ENCODE peak calls at places on chromosomes 13 and 19, in ten cellular contexts. One of them, this sample, is unnamed.
A peak's percentile ranks its signal among the peaks of the same experiment; 100 is the strongest.

GRCh38 chr13:32883501-32883900 is 132.7 kb upstream of the KL start:
- DNase-seq in T-cell: no peak
- DNase-seq in GM04503: no peak
- DNase-seq in neuronal stem cell: no peak
- DNase-seq in posterior cingulate gyrus: no peak
- DNase-seq in stromal cell of bone marrow: no peak
- DNase-seq in stimulated activated CD4-positive, alpha-beta T cell treated with anti-CD3 and anti-CD28 coated beads, Interleukin-4, amount 100 ng/mL, for 1 hour: no peak
- DNase-seq in HepG2: no peak
- DNase-seq in NCI-H1694 treated with DMSO at 0.1 percent for 48 hours: peak; percentile 92
- DNase-seq in uterus: peak; percentile 19
- DNase-seq in this sample: no peak

GRCh38 chr13:22789916-22790315 is 390.9 kb upstream of the SGCG start:
- DNase-seq in T-cell: no peak
- DNase-seq in GM04503: no peak
- DNase-seq in neuronal stem cell: no peak
- DNase-seq in posterior cingulate gyrus: no peak
- DNase-seq in stromal cell of bone marrow: no peak
- DNase-seq in stimulated activated CD4-positive, alpha-beta T cell treated with anti-CD3 and anti-CD28 coated beads, Interleukin-4, amount 100 ng/mL, for 1 hour: no peak
- DNase-seq in HepG2: no peak
- DNase-seq in NCI-H1694 treated with DMSO at 0.1 percent for 48 hours: no peak
- DNase-seq in uterus: no peak
- DNase-seq in this sample: no peak

GRCh38 chr13:110615005-110615321 is 382 bp upstream of the NAXD start:
- DNase-seq in T-cell: no peak
- DNase-seq in GM04503: no peak
- DNase-seq in neuronal stem cell: no peak
- DNase-seq in posterior cingulate gyrus: no peak
- DNase-seq in stromal cell of bone marrow: no peak
- DNase-seq in stimulated activated CD4-positive, alpha-beta T cell treated with anti-CD3 and anti-CD28 coated beads, Interleukin-4, amount 100 ng/mL, for 1 hour: no peak
- DNase-seq in HepG2: no peak
- DNase-seq in NCI-H1694 treated with DMSO at 0.1 percent for 48 hours: no peak
- DNase-seq in uterus: no peak
- DNase-seq in this sample: no peak

GRCh38 chr19:49988433-49988832 is 27.5 kb upstream of the SIGLEC11 start:
- DNase-seq in T-cell: no peak
- DNase-seq in GM04503: no peak
- DNase-seq in neuronal stem cell: no peak
- DNase-seq in posterior cingulate gyrus: no peak
- DNase-seq in stromal cell of bone marrow: no peak
- DNase-seq in stimulated activated CD4-positive, alpha-beta T cell treated with anti-CD3 and anti-CD28 coated beads, Interleukin-4, amount 100 ng/mL, for 1 hour: peak; percentile 11
- DNase-seq in HepG2: no peak
- DNase-seq in NCI-H1694 treated with DMSO at 0.1 percent for 48 hours: no peak
- DNase-seq in uterus: no peak
- DNase-seq in this sample: peak; percentile 3

GRCh38 chr13:108915095-108915633 is 285.8 kb downstream of the MYO16 start:
- DNase-seq in T-cell: no peak
- DNase-seq in GM04503: no peak
- DNase-seq in neuronal stem cell: no peak
- DNase-seq in posterior cingulate gyrus: no peak
- DNase-seq in stromal cell of bone marrow: no peak
- DNase-seq in stimulated activated CD4-positive, alpha-beta T cell treated with anti-CD3 and anti-CD28 coated beads, Interleukin-4, amount 100 ng/mL, for 1 hour: no peak
- DNase-seq in HepG2: peak; percentile 24
- DNase-seq in NCI-H1694 treated with DMSO at 0.1 percent for 48 hours: no peak
- DNase-seq in uterus: no peak
- DNase-seq in this sample: no peak

GRCh38 chr13:71661921-71662320 is 205.1 kb downstream of the DACH1 start:
- DNase-seq in T-cell: no peak
- DNase-seq in GM04503: no peak
- DNase-seq in neuronal stem cell: no peak
- DNase-seq in posterior cingulate gyrus: no peak
- DNase-seq in stromal cell of bone marrow: no peak
- DNase-seq in stimulated activated CD4-positive, alpha-beta T cell treated with anti-CD3 and anti-CD28 coated beads, Interleukin-4, amount 100 ng/mL, for 1 hour: no peak
- DNase-seq in HepG2: no peak
- DNase-seq in NCI-H1694 treated with DMSO at 0.1 percent for 48 hours: no peak
- DNase-seq in uterus: no peak
- DNase-seq in this sample: no peak

GRCh38 chr13:43300817-43301216 is 277.4 kb downstream of the DNAJC15 start:
- DNase-seq in T-cell: no peak
- DNase-seq in GM04503: peak; percentile 84
- DNase-seq in neuronal stem cell: no peak
- DNase-seq in posterior cingulate gyrus: no peak
- DNase-seq in stromal cell of bone marrow: no peak
- DNase-seq in stimulated activated CD4-positive, alpha-beta T cell treated with anti-CD3 and anti-CD28 coated beads, Interleukin-4, amount 100 ng/mL, for 1 hour: no peak
- DNase-seq in HepG2: no peak
- DNase-seq in NCI-H1694 treated with DMSO at 0.1 percent for 48 hours: no peak
- DNase-seq in uterus: no peak
- DNase-seq in this sample: no peak

GRCh38 chr13:111337206-111337605 is 16.8 kb downstream of the TEX29 start:
- DNase-seq in T-cell: no peak
- DNase-seq in GM04503: peak; percentile 63
- DNase-seq in neuronal stem cell: no peak
- DNase-seq in posterior cingulate gyrus: no peak
- DNase-seq in stromal cell of bone marrow: peak; percentile 48
- DNase-seq in stimulated activated CD4-positive, alpha-beta T cell treated with anti-CD3 and anti-CD28 coated beads, Interleukin-4, amount 100 ng/mL, for 1 hour: no peak
- DNase-seq in HepG2: no peak
- DNase-seq in NCI-H1694 treated with DMSO at 0.1 percent for 48 hours: no peak
- DNase-seq in uterus: no peak
- DNase-seq in this sample: no peak

GRCh38 chr13:82800391-82800790 is 1081.9 kb downstream of the SLITRK1 start:
- DNase-seq in T-cell: no peak
- DNase-seq in GM04503: peak; percentile 4
- DNase-seq in neuronal stem cell: no peak
- DNase-seq in posterior cingulate gyrus: no peak
- DNase-seq in stromal cell of bone marrow: no peak
- DNase-seq in stimulated activated CD4-positive, alpha-beta T cell treated with anti-CD3 and anti-CD28 coated beads, Interleukin-4, amount 100 ng/mL, for 1 hour: no peak
- DNase-seq in HepG2: no peak
- DNase-seq in NCI-H1694 treated with DMSO at 0.1 percent for 48 hours: no peak
- DNase-seq in uterus: no peak
- DNase-seq in this sample: no peak

GRCh38 chr19:44741841-44742352 is 6.6 kb upstream of the BCL3 start:
- DNase-seq in T-cell: no peak
- DNase-seq in GM04503: peak; percentile 99
- DNase-seq in neuronal stem cell: no peak
- DNase-seq in posterior cingulate gyrus: peak; percentile 67
- DNase-seq in stromal cell of bone marrow: peak; percentile 100
- DNase-seq in stimulated activated CD4-positive, alpha-beta T cell treated with anti-CD3 and anti-CD28 coated beads, Interleukin-4, amount 100 ng/mL, for 1 hour: no peak
- DNase-seq in HepG2: peak; percentile 78
- DNase-seq in NCI-H1694 treated with DMSO at 0.1 percent for 48 hours: peak; percentile 72
- DNase-seq in uterus: peak; percentile 99
- DNase-seq in this sample: peak; percentile 96

GRCh38 chr19:38389101-38389925 is 816 bp downstream of the SPRED3 start:
- DNase-seq in T-cell: no peak
- DNase-seq in GM04503: peak; percentile 38
- DNase-seq in neuronal stem cell: peak; percentile 32
- DNase-seq in posterior cingulate gyrus: no peak
- DNase-seq in stromal cell of bone marrow: peak; percentile 85
- DNase-seq in stimulated activated CD4-positive, alpha-beta T cell treated with anti-CD3 and anti-CD28 coated beads, Interleukin-4, amount 100 ng/mL, for 1 hour: no peak
- DNase-seq in HepG2: no peak
- DNase-seq in NCI-H1694 treated with DMSO at 0.1 percent for 48 hours: no peak
- DNase-seq in uterus: no peak
- DNase-seq in this sample: no peak

GRCh38 chr13:48201044-48201443 is 32.0 kb upstream of the ITM2B start:
- DNase-seq in T-cell: no peak
- DNase-seq in GM04503: no peak
- DNase-seq in neuronal stem cell: no peak
- DNase-seq in posterior cingulate gyrus: no peak
- DNase-seq in stromal cell of bone marrow: no peak
- DNase-seq in stimulated activated CD4-positive, alpha-beta T cell treated with anti-CD3 and anti-CD28 coated beads, Interleukin-4, amount 100 ng/mL, for 1 hour: no peak
- DNase-seq in HepG2: peak; percentile 85
- DNase-seq in NCI-H1694 treated with DMSO at 0.1 percent for 48 hours: no peak
- DNase-seq in uterus: no peak
- DNase-seq in this sample: no peak

GRCh38 chr19:20273951-20274578 is 107.1 kb downstream of the ZNF486 start:
- DNase-seq in T-cell: no peak
- DNase-seq in GM04503: no peak
- DNase-seq in neuronal stem cell: no peak
- DNase-seq in posterior cingulate gyrus: no peak
- DNase-seq in stromal cell of bone marrow: no peak
- DNase-seq in stimulated activated CD4-positive, alpha-beta T cell treated with anti-CD3 and anti-CD28 coated beads, Interleukin-4, amount 100 ng/mL, for 1 hour: no peak
- DNase-seq in HepG2: no peak
- DNase-seq in NCI-H1694 treated with DMSO at 0.1 percent for 48 hours: no peak
- DNase-seq in uterus: no peak
- DNase-seq in this sample: no peak

GRCh38 chr13:22220186-22221160 is 549.6 kb downstream of the FGF9 start:
- DNase-seq in T-cell: no peak
- DNase-seq in GM04503: peak; percentile 7
- DNase-seq in neuronal stem cell: peak; percentile 67
- DNase-seq in posterior cingulate gyrus: no peak
- DNase-seq in stromal cell of bone marrow: no peak
- DNase-seq in stimulated activated CD4-positive, alpha-beta T cell treated with anti-CD3 and anti-CD28 coated beads, Interleukin-4, amount 100 ng/mL, for 1 hour: no peak
- DNase-seq in HepG2: no peak
- DNase-seq in NCI-H1694 treated with DMSO at 0.1 percent for 48 hours: no peak
- DNase-seq in uterus: no peak
- DNase-seq in this sample: no peak

GRCh38 chr19:8335343-8336071 is 7.6 kb downstream of the KANK3 start:
- DNase-seq in T-cell: no peak
- DNase-seq in GM04503: no peak
- DNase-seq in neuronal stem cell: no peak
- DNase-seq in posterior cingulate gyrus: no peak
- DNase-seq in stromal cell of bone marrow: no peak
- DNase-seq in stimulated activated CD4-positive, alpha-beta T cell treated with anti-CD3 and anti-CD28 coated beads, Interleukin-4, amount 100 ng/mL, for 1 hour: peak; percentile 39
- DNase-seq in HepG2: no peak
- DNase-seq in NCI-H1694 treated with DMSO at 0.1 percent for 48 hours: no peak
- DNase-seq in uterus: no peak
- DNase-seq in this sample: no peak

GRCh38 chr19:48436586-48436985 is 9.2 kb upstream of the GRWD1 start:
- DNase-seq in T-cell: no peak
- DNase-seq in GM04503: no peak
- DNase-seq in neuronal stem cell: no peak
- DNase-seq in posterior cingulate gyrus: no peak
- DNase-seq in stromal cell of bone marrow: no peak
- DNase-seq in stimulated activated CD4-positive, alpha-beta T cell treated with anti-CD3 and anti-CD28 coated beads, Interleukin-4, amount 100 ng/mL, for 1 hour: no peak
- DNase-seq in HepG2: no peak
- DNase-seq in NCI-H1694 treated with DMSO at 0.1 percent for 48 hours: no peak
- DNase-seq in uterus: no peak
- DNase-seq in this sample: no peak

GRCh38 chr19:33290956-33291622 is 11.2 kb downstream of the CEBPA start:
- DNase-seq in T-cell: no peak
- DNase-seq in GM04503: no peak
- DNase-seq in neuronal stem cell: no peak
- DNase-seq in posterior cingulate gyrus: no peak
- DNase-seq in stromal cell of bone marrow: no peak
- DNase-seq in stimulated activated CD4-positive, alpha-beta T cell treated with anti-CD3 and anti-CD28 coated beads, Interleukin-4, amount 100 ng/mL, for 1 hour: no peak
- DNase-seq in HepG2: no peak
- DNase-seq in NCI-H1694 treated with DMSO at 0.1 percent for 48 hours: no peak
- DNase-seq in uterus: no peak
- DNase-seq in this sample: no peak

GRCh38 chr13:110304256-110304655 is 2.7 kb downstream of the COL4A1 start:
- DNase-seq in T-cell: no peak
- DNase-seq in GM04503: no peak
- DNase-seq in neuronal stem cell: no peak
- DNase-seq in posterior cingulate gyrus: no peak
- DNase-seq in stromal cell of bone marrow: peak; percentile 86
- DNase-seq in stimulated activated CD4-positive, alpha-beta T cell treated with anti-CD3 and anti-CD28 coated beads, Interleukin-4, amount 100 ng/mL, for 1 hour: no peak
- DNase-seq in HepG2: no peak
- DNase-seq in NCI-H1694 treated with DMSO at 0.1 percent for 48 hours: no peak
- DNase-seq in uterus: peak; percentile 68
- DNase-seq in this sample: no peak

GRCh38 chr13:62129000-62129551 is 713.4 kb upstream of the PCDH20 start:
- DNase-seq in T-cell: no peak
- DNase-seq in GM04503: no peak
- DNase-seq in neuronal stem cell: no peak
- DNase-seq in posterior cingulate gyrus: no peak
- DNase-seq in stromal cell of bone marrow: no peak
- DNase-seq in stimulated activated CD4-positive, alpha-beta T cell treated with anti-CD3 and anti-CD28 coated beads, Interleukin-4, amount 100 ng/mL, for 1 hour: no peak
- DNase-seq in HepG2: no peak
- DNase-seq in NCI-H1694 treated with DMSO at 0.1 percent for 48 hours: no peak
- DNase-seq in uterus: no peak
- DNase-seq in this sample: no peak

GRCh38 chr13:77509221-77509620 is 26.3 kb upstream of the SCEL start:
- DNase-seq in T-cell: no peak
- DNase-seq in GM04503: no peak
- DNase-seq in neuronal stem cell: no peak
- DNase-seq in posterior cingulate gyrus: no peak
- DNase-seq in stromal cell of bone marrow: peak; percentile 18
- DNase-seq in stimulated activated CD4-positive, alpha-beta T cell treated with anti-CD3 and anti-CD28 coated beads, Interleukin-4, amount 100 ng/mL, for 1 hour: no peak
- DNase-seq in HepG2: no peak
- DNase-seq in NCI-H1694 treated with DMSO at 0.1 percent for 48 hours: no peak
- DNase-seq in uterus: no peak
- DNase-seq in this sample: no peak

GRCh38 chr19:47045867-47046470 is 2.5 kb downstream of the TMEM160 start:
- DNase-seq in T-cell: no peak
- DNase-seq in GM04503: no peak
- DNase-seq in neuronal stem cell: no peak
- DNase-seq in posterior cingulate gyrus: no peak
- DNase-seq in stromal cell of bone marrow: no peak
- DNase-seq in stimulated activated CD4-positive, alpha-beta T cell treated with anti-CD3 and anti-CD28 coated beads, Interleukin-4, amount 100 ng/mL, for 1 hour: no peak
- DNase-seq in HepG2: no peak
- DNase-seq in NCI-H1694 treated with DMSO at 0.1 percent for 48 hours: no peak
- DNase-seq in uterus: no peak
- DNase-seq in this sample: peak; percentile 61